ENCODE peak calls at places on chromosomes 11 and 22, in seven cellular contexts. B is EL; V is left ventricle myocardium inferior; E is LoVo; Z is stimulated activated CD8-positive, alpha-beta memory T cell treated with anti-CD3 and anti-CD28 coated beads, Interleukin-15, amount 100 ng/mL, for 48 hours; A is keratinocyte; G is RWPE1. N is an unnamed sample.

GRCh38 chr22:17283423-17283822 is 64.2 kb upstream of the ADA2 start:
- DNase-seq in B (no peak), V (no peak), E (no peak), Z (no peak), A (no peak), G (no peak), N (no peak)

GRCh38 chr22:20520093-20520511 is 12.7 kb downstream of the MED15 start:
- DNase-seq in B (peak; percentile 82), V (no peak), E (no peak), Z (peak; percentile 31), A (no peak), G (no peak), N (no peak)

GRCh38 chr11:1919428-1920127 is at the start of gene TNNT3:
- DNase-seq in B (no peak), V (no peak), E (no peak), Z (no peak), A (no peak), G (no peak), N (peak; percentile 65)

GRCh38 chr11:76880314-76880713 is 19.6 kb downstream of the ACER3 start:
- DNase-seq in B (no peak), V (no peak), E (no peak), Z (no peak), A (no peak), G (no peak), N (no peak)

GRCh38 chr11:66957971-66958231 is 282 bp downstream of the PC start:
- DNase-seq in B (no peak), V (no peak), E (no peak), Z (no peak), A (no peak), G (no peak), N (no peak)

GRCh38 chr11:119316017-119316728 is 757 bp downstream of the MCAM start:
- DNase-seq in B (peak; percentile 33), V (peak; percentile 64), E (no peak), Z (no peak), A (no peak), G (no peak), N (peak; percentile 87)

GRCh38 chr11:118921929-118922744 is 3.6 kb downstream of the BCL9L start:
- DNase-seq in B (peak; percentile 88), V (peak; percentile 87), E (no peak), Z (no peak), A (no peak), G (peak; percentile 71), N (peak; percentile 87)

GRCh38 chr22:38266120-38266519 is 6.7 kb downstream of the TMEM184B start:
- DNase-seq in B (no peak), V (no peak), E (no peak), Z (no peak), A (no peak), G (no peak), N (no peak)

GRCh38 chr22:46070722-46071450 is 79.4 kb upstream of the PPARA start:
- DNase-seq in B (peak; percentile 78), V (peak; percentile 78), E (peak; percentile 72), Z (no peak), A (no peak), G (no peak), N (peak; percentile 86)

GRCh38 chr11:134471341-134472187 is 59.5 kb upstream of the B3GAT1 start:
- DNase-seq in B (no peak), V (no peak), E (no peak), Z (no peak), A (no peak), G (no peak), N (no peak)

GRCh38 chr11:44079376-44079775 is 13.3 kb downstream of the ACCS start:
- DNase-seq in B (no peak), V (no peak), E (no peak), Z (no peak), A (no peak), G (no peak), N (no peak)

GRCh38 chr22:31313366-31314147 is 21.3 kb upstream of the PIK3IP1 start:
- DNase-seq in B (peak; percentile 55), V (peak; percentile 57), E (peak; percentile 58), Z (peak; percentile 24), A (peak; percentile 70), G (peak; percentile 79), N (peak; percentile 62)

GRCh38 chr11:59158206-59159068 is 13.5 kb upstream of the DTX4 start:
- DNase-seq in B (peak; percentile 65), V (peak; percentile 18), E (peak; percentile 72), Z (no peak), A (no peak), G (peak; percentile 73), N (no peak)

GRCh38 chr22:37664249-37665101 is 6.0 kb downstream of the PDXP start:
- DNase-seq in B (no peak), V (no peak), E (no peak), Z (no peak), A (no peak), G (no peak), N (no peak)

GRCh38 chr11:58654908-58655296 is 32.4 kb downstream of the CNTF start:
- DNase-seq in B (no peak), V (no peak), E (no peak), Z (no peak), A (no peak), G (no peak), N (no peak)

GRCh38 chr11:94549166-94549565 is 5.4 kb downstream of the FUT4 start:
- DNase-seq in B (no peak), V (no peak), E (no peak), Z (no peak), A (no peak), G (no peak), N (no peak)

GRCh38 chr11:2730323-2731284 is 30.8 kb upstream of the KCNQ1OT1 start:
- DNase-seq in B (no peak), V (no peak), E (no peak), Z (no peak), A (no peak), G (no peak), N (no peak)

GRCh38 chr11:128956401-128957203 is 13.9 kb upstream of the TP53AIP1 start:
- DNase-seq in B (peak; percentile 76), V (no peak), E (peak; percentile 80), Z (no peak), A (no peak), G (peak; percentile 77), N (no peak)

GRCh38 chr11:86592659-86593451 is 79.6 kb downstream of the ME3 start:
- DNase-seq in B (peak; percentile 93), V (no peak), E (peak; percentile 94), Z (peak; percentile 80), A (peak; percentile 81), G (peak; percentile 87), N (peak; percentile 73)

GRCh38 chr11:10305964-10306918 is 1.4 kb downstream of the ADM start:
- DNase-seq in B (no peak), V (peak; percentile 30), E (no peak), Z (no peak), A (no peak), G (peak; percentile 54), N (no peak)

GRCh38 chr11:73271936-73272679 is at the start of gene P2RY6:
- DNase-seq in B (peak; percentile 84), V (no peak), E (no peak), Z (no peak), A (no peak), G (peak; percentile 64), N (peak; percentile 67)

GRCh38 chr22:39820266-39820665 is 73.3 kb downstream of the ENTHD1 start:
- DNase-seq in B (peak; percentile 81), V (no peak), E (peak; percentile 11), Z (no peak), A (no peak), G (peak; percentile 71), N (no peak)

GRCh38 chr11:34623463-34623862 is 2.6 kb downstream of the EHF start:
- DNase-seq in B (no peak), V (no peak), E (no peak), Z (no peak), A (no peak), G (no peak), N (no peak)

GRCh38 chr11:127895776-127896175 is 691.6 kb downstream of the ETS1 start:
- DNase-seq in B (no peak), V (no peak), E (no peak), Z (no peak), A (no peak), G (no peak), N (no peak)

N was measured in tibial artery.